ENCODE peak calls at places on chromosomes 2 and 18, in four cellular contexts. O is GF-D8, G is uterus, T is neuronal stem cell. N is an unnamed sample.

GRCh38 chr2:215535125-215535668 is 99.3 kb upstream of the FN1 start:
- DNase-seq in O (no peak), G (no peak), T (no peak), N (no peak)

GRCh38 chr2:205700331-205701132 is 18.2 kb downstream of the NRP2 start:
- DNase-seq in O (no peak), G (no peak), T (no peak), N (no peak)

GRCh38 chr18:3121256-3121655 is 98.5 kb downstream of the MYOM1 start:
- DNase-seq in O (no peak), G (no peak), T (no peak), N (no peak)

GRCh38 chr18:57738078-57738477 is 65.0 kb downstream of the ATP8B1 start:
- DNase-seq in O (no peak), G (no peak), T (no peak), N (no peak)

GRCh38 chr2:175097297-175097696 is 70.7 kb downstream of the ATF2 start:
- DNase-seq in O (no peak), G (no peak), T (no peak), N (no peak)

GRCh38 chr2:216713691-216714411 is 18.5 kb upstream of the IGFBP5 start:
- DNase-seq in O (no peak), G (peak), T (no peak), N (peak)

GRCh38 chr2:164840930-164841718 is 499 bp downstream of the COBLL1 start:
- DNase-seq in O (no peak), G (peak), T (peak), N (peak)

GRCh38 chr2:217475791-217476190 is 527.0 kb downstream of the TNS1 start:
- DNase-seq in O (no peak), G (no peak), T (no peak), N (no peak)

GRCh38 chr2:186995092-186995491 is 146.1 kb upstream of the ZSWIM2 start:
- DNase-seq in O (no peak), G (no peak), T (no peak), N (no peak)

GRCh38 chr18:48540329-48541025 is 1.6 kb downstream of the CTIF start:
- DNase-seq in O (peak), G (peak), T (peak), N (peak)

GRCh38 chr2:167721593-167721992 is 525.8 kb downstream of the STK39 start:
- DNase-seq in O (no peak), G (no peak), T (no peak), N (no peak)

GRCh38 chr2:171836151-171836910 is 57.7 kb downstream of the SLC25A12 start:
- DNase-seq in O (no peak), G (no peak), T (no peak), N (no peak)

GRCh38 chr2:232890896-232891601 is 21.0 kb downstream of the SNORC start:
- DNase-seq in O (no peak), G (no peak), T (no peak), N (peak)

GRCh38 chr2:96264656-96265348 is 995 bp downstream of the TMEM127 start:
- DNase-seq in O (peak), G (no peak), T (no peak), N (no peak)

GRCh38 chr2:236811062-236811656 is 241.5 kb downstream of the ACKR3 start:
- DNase-seq in O (no peak), G (no peak), T (no peak), N (no peak)

GRCh38 chr18:41144444-41144843 is 810.6 kb upstream of the PIK3C3 start:
- DNase-seq in O (no peak), G (no peak), T (no peak), N (no peak)

GRCh38 chr18:79533591-79533990 is 137.9 kb downstream of the NFATC1 start:
- DNase-seq in O (no peak), G (peak), T (no peak), N (no peak)

GRCh38 chr2:240919161-240919781 is 13.1 kb downstream of the CROCC2 start:
- DNase-seq in O (no peak), G (no peak), T (no peak), N (peak)

GRCh38 chr18:26963292-26963691 is 97.8 kb upstream of the AQP4 start:
- DNase-seq in O (no peak), G (no peak), T (no peak), N (no peak)

GRCh38 chr2:36458106-36458505 is 102.5 kb downstream of the CRIM1 start:
- DNase-seq in O (no peak), G (no peak), T (no peak), N (no peak)

GRCh38 chr2:109094144-109094543 is 34.9 kb upstream of the SH3RF3 start:
- DNase-seq in O (no peak), G (no peak), T (no peak), N (no peak)

GRCh38 chr2:168025487-168026203 is 221.8 kb downstream of the STK39 start:
- DNase-seq in O (peak), G (no peak), T (no peak), N (no peak)

GRCh38 chr2:201358684-201359083 is 1.5 kb upstream of the FLACC1 start:
- DNase-seq in O (no peak), G (no peak), T (no peak), N (no peak)

GRCh38 chr2:196849895-196850294 is 40.7 kb upstream of the C2orf66 start:
- DNase-seq in O (no peak), G (no peak), T (no peak), N (no peak)

GRCh38 chr2:162149940-162150339 is 2.1 kb downstream of the GCG start:
- DNase-seq in O (no peak), G (no peak), T (no peak), N (no peak)

GRCh38 chr2:236661064-236661761 is 91.6 kb downstream of the ACKR3 start:
- DNase-seq in O (no peak), G (no peak), T (peak), N (peak)

GRCh38 chr2:23012499-23012898 is 372.5 kb upstream of the KLHL29 start:
- DNase-seq in O (no peak), G (no peak), T (no peak), N (no peak)

GRCh38 chr2:239496700-239497099 is 95.9 kb upstream of the HDAC4 start:
- DNase-seq in O (no peak), G (no peak), T (no peak), N (no peak)

GRCh38 chr2:128444044-128444771 is 125.5 kb upstream of the HS6ST1 start:
- DNase-seq in O (no peak), G (peak), T (no peak), N (no peak)

GRCh38 chr2:168703926-168704325 is 98.5 kb upstream of the NOSTRIN start:
- DNase-seq in O (no peak), G (no peak), T (no peak), N (no peak)

GRCh38 chr2:140695163-140695562 is 1435.7 kb downstream of the LRP1B start:
- DNase-seq in O (no peak), G (no peak), T (no peak), N (no peak)

GRCh38 chr2:74227646-74228045 is 29.2 kb downstream of the MTHFD2 start:
- DNase-seq in O (no peak), G (no peak), T (no peak), N (no peak)

GRCh38 chr2:174332607-174333001 is 2.1 kb upstream of the SP9 start:
- DNase-seq in O (no peak), G (no peak), T (no peak), N (no peak)

GRCh38 chr2:99827296-99827999 is 314.9 kb downstream of the AFF3 start:
- DNase-seq in O (no peak), G (no peak), T (no peak), N (no peak)

GRCh38 chr18:24018299-24018910 is 3.9 kb downstream of the TTC39C start:
- DNase-seq in O (no peak), G (no peak), T (no peak), N (no peak)

GRCh38 chr2:196244516-196244915 is 73.1 kb upstream of the STK17B start:
- DNase-seq in O (no peak), G (no peak), T (no peak), N (no peak)

GRCh38 chr18:23341383-23341782 is 111.7 kb upstream of the RIOK3 start:
- DNase-seq in O (no peak), G (no peak), T (no peak), N (no peak)

GRCh38 chr18:75291460-75291859 is 80.9 kb downstream of the TSHZ1 start:
- DNase-seq in O (no peak), G (no peak), T (no peak), N (no peak)

GRCh38 chr2:70381235-70381634 is 79.4 kb upstream of the FAM136A start:
- DNase-seq in O (no peak), G (no peak), T (no peak), N (no peak)